ENCODE peak calls at places on chromosomes 11 and 22, in five cellular contexts. O is WERI-Rb-1, D is transverse colon, J is ovary, L is lower leg skin. W is an unnamed sample.

GRCh38 chr11:30710216-30710615 is 124.1 kb upstream of the MPPED2 start:
- DNase-seq in O (no peak), D (no peak), J (no peak), L (no peak), W (no peak)

GRCh38 chr11:35714882-35715612 is 52.5 kb downstream of the TRIM44 start:
- DNase-seq in O (no peak), D (no peak), J (no peak), L (no peak), W (peak)

GRCh38 chr22:26086359-26086758 is 82.9 kb upstream of the SEZ6L start:
- DNase-seq in O (no peak), D (no peak), J (no peak), L (no peak), W (no peak)

GRCh38 chr11:117725048-117725734 is 71.8 kb downstream of the DSCAML1 start:
- DNase-seq in O (no peak), D (no peak), J (no peak), L (no peak), W (no peak)

GRCh38 chr11:126840975-126841374 is 159.6 kb downstream of the KIRREL3 start:
- DNase-seq in O (no peak), D (no peak), J (no peak), L (no peak), W (no peak)

GRCh38 chr11:69217276-69218105 is 61.8 kb downstream of the SMIM38 start:
- DNase-seq in O (no peak), D (peak), J (peak), L (peak), W (no peak)

GRCh38 chr11:1523077-1523476 is 36.5 kb upstream of the MOB2 start:
- DNase-seq in O (no peak), D (no peak), J (no peak), L (no peak), W (no peak)

GRCh38 chr11:104624021-104624420 is 274.2 kb downstream of the CASP12 start:
- DNase-seq in O (no peak), D (no peak), J (no peak), L (no peak), W (no peak)

GRCh38 chr22:25492950-25493790 is 71.3 kb upstream of the GRK3 start:
- DNase-seq in O (peak), D (no peak), J (no peak), L (no peak), W (no peak)

GRCh38 chr11:27673979-27674663 is 26.1 kb downstream of the BDNF start:
- DNase-seq in O (no peak), D (no peak), J (no peak), L (no peak), W (no peak)

GRCh38 chr11:122310701-122311100 is 194.7 kb upstream of the BLID start:
- DNase-seq in O (no peak), D (no peak), J (no peak), L (no peak), W (no peak)

GRCh38 chr22:48554893-48555552 is 1272.7 kb downstream of the BRD1 start:
- DNase-seq in O (peak), D (no peak), J (no peak), L (no peak), W (no peak)

GRCh38 chr11:16853266-16853665 is 114.8 kb downstream of the C11orf58 start:
- DNase-seq in O (no peak), D (no peak), J (no peak), L (no peak), W (no peak)

GRCh38 chr11:2461253-2462091 is 16.7 kb downstream of the KCNQ1 start:
- DNase-seq in O (no peak), D (no peak), J (no peak), L (peak), W (no peak)

GRCh38 chr11:6488342-6488741 is 7.0 kb downstream of the TIMM10B start:
- DNase-seq in O (no peak), D (no peak), J (no peak), L (no peak), W (no peak)

GRCh38 chr22:42074153-42074750 is at the start of gene PHETA2:
- DNase-seq in O (no peak), D (peak), J (peak), L (peak), W (no peak)

GRCh38 chr22:40588726-40589125 is 47.8 kb downstream of the MRTFA start:
- DNase-seq in O (no peak), D (no peak), J (no peak), L (no peak), W (no peak)

GRCh38 chr11:32819187-32819586 is 10.5 kb upstream of the PRRG4 start:
- DNase-seq in O (no peak), D (no peak), J (no peak), L (no peak), W (no peak)

GRCh38 chr11:36132940-36133339 is 156.3 kb downstream of the COMMD9 start:
- DNase-seq in O (no peak), D (no peak), J (no peak), L (no peak), W (no peak)

GRCh38 chr22:26893034-26893710 is 235.8 kb downstream of the MIAT start:
- DNase-seq in O (no peak), D (no peak), J (no peak), L (no peak), W (no peak)

GRCh38 chr11:104956528-104956927 is 11.8 kb downstream of the CASP4 start:
- DNase-seq in O (no peak), D (no peak), J (no peak), L (no peak), W (no peak)

GRCh38 chr22:17281026-17281809 is 62.0 kb upstream of the ADA2 start:
- DNase-seq in O (no peak), D (no peak), J (no peak), L (no peak), W (peak)

GRCh38 chr11:76654310-76654851 is 16.2 kb downstream of the LRRC32 start:
- DNase-seq in O (no peak), D (peak), J (peak), L (peak), W (no peak)

GRCh38 chr11:12245091-12245490 is 132.3 kb upstream of the PARVA start:
- DNase-seq in O (no peak), D (no peak), J (no peak), L (no peak), W (no peak)

GRCh38 chr11:28837599-28837998 is 729.4 kb downstream of the METTL15 start:
- DNase-seq in O (no peak), D (no peak), J (no peak), L (no peak), W (no peak)

GRCh38 chr22:35076648-35077047 is 10.7 kb downstream of the ISX start:
- DNase-seq in O (no peak), D (no peak), J (no peak), L (peak), W (no peak)

DNA sequence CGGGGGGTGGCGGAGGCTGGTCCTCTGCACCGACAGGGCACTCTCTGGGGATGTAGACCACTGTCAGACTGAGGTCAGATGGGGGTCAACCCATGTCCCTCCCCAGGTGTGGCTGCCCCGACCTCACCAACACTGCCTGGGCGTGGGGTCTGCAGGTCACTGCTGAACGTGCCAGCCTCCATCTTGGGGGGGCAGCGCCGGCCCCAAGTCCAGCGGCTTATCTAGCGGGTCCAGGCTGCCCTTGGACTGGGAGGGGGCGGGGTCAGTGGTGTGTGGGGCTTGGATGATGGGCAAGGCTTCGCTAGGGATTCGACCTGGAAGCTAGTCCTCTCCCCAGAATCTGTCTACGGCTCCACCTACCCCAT is 178.2 kb downstream of the IGLL1 start:
- DNase-seq in O (peak), D (no peak), J (peak), L (no peak), W (no peak)
- H3K4me3 ChIP-seq in O (peak), D (no peak), J (peak), L (no peak), W (no peak)

DNA sequence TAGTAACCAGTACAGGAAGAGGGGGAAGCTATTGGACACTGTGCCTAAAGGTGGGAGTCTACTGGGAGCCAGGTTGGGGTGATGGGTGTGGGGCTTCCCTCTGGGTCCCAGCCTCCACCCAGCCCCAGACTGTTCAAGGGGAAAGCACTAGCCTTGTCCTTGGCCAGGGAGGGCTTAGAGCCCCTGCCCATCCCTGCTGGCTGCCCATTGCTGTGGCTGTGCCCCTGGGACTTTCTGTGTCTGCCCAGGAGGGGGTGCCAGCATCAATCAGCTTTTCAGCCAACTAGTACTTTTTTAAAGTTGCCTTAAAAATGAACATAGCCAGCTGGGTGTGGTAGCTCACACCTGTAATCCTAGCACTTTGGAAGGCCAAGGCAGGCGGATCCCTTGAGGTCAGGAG is 19.9 kb downstream of the INCENP start:
- DNase-seq in O (no peak), D (no peak), J (no peak), L (peak), W (no peak)
- TF ChIP-seq CTCF in O (peak), D (no peak), J (no peak), L (no peak), W (no peak)

DNA sequence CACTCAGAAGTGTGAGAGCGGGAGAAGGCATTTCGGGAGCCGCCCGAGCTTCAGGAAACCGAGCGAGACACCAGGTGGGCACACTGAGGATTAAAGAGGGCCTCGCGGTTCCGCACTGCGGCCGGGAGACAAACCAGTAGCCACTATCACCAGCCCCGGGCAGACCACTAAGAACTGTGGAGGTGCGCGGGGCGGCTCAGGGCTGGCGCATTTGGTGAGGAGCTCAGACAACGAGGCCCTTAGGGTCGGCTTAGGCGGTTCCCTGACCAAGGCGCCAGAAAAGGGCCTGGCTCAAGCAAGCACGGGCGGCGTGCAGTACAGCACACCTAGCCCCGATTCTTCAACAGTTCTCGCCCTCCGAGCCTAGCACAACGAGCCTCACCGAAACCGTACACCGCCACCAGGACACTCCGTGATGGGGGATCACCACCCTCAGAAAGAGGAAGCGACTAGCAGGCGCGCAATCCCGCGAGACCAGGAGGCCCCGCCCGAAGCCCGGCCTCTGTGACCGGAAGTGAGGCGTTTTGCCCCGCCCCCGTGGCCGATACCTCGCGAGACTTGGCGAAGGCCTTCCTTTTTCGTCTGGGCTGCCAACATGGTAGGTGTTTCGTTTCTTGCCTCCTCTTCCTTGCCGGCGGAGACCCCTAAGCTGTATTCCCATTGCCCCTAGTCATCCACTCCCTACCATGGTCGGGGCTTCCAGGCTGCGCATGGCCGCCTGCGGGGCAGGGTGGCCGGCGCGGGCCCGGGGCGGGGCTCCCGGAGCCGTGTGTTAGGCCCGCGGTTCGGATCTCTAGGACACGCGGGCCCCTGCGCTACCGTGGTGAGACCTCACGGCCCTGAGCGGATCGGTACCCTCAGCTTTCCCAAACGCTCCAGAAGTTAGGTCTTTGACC is at the start of the genes RPL27A and TRIM66:
- DNase-seq in O (peak), D (peak), J (peak), L (peak), W (peak)
- H3K4me3 ChIP-seq in O (peak), D (peak), J (peak), L (peak), W (peak)

DNA sequence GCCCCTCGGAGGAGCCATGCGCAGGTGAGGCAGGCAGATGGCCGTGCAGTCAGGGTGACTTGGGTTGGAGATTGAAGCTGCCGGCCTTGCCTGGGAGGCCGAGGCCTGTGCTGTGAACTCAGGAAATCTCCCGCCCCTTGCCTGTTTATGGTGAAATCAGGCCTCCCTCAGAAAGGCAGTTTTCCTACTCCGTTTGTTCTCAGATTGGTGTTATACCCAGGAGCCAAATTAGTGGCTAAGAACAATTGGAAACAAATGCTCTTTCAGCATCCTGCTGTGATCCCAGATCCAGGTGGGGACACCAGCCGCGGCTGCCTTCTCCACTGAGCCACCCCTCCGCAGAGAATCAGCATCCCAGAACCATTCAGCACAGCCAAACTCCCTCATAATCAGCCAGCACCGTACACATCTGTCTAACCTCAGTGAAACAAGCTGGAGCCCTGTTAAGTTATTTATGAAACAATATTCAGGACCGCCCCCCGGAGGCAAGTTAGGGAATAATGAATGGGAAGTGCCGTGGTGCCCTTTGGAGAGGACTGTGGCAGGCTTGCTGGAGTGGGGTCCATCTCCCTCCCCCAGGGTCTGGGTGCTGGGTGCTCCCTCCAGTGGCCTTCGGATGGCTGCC is 60.0 kb downstream of the PKNOX2 start:
- DNase-seq in O (peak), D (no peak), J (peak), L (no peak), W (no peak)
- TF ChIP-seq CTCF in O (peak), D (no peak), J (no peak), L (no peak), W (no peak)

GRCh38 chr22:49936018-49936972 is 17.9 kb downstream of the CRELD2 start:
- DNase-seq in O (peak), D (peak), J (peak), L (peak), W (no peak)

GRCh38 chr22:49934891-49935557 is 16.6 kb downstream of the CRELD2 start:
- DNase-seq in O (peak), D (peak), J (peak), L (peak), W (no peak)

GRCh38 chr22:49936973-49937757 is 18.7 kb downstream of the CRELD2 start:
- DNase-seq in O (no peak), D (no peak), J (no peak), L (no peak), W (no peak)

GRCh38 chr22:49934144-49934890 is 15.9 kb downstream of the CRELD2 start:
- DNase-seq in O (peak), D (peak), J (peak), L (no peak), W (no peak)

DNA sequence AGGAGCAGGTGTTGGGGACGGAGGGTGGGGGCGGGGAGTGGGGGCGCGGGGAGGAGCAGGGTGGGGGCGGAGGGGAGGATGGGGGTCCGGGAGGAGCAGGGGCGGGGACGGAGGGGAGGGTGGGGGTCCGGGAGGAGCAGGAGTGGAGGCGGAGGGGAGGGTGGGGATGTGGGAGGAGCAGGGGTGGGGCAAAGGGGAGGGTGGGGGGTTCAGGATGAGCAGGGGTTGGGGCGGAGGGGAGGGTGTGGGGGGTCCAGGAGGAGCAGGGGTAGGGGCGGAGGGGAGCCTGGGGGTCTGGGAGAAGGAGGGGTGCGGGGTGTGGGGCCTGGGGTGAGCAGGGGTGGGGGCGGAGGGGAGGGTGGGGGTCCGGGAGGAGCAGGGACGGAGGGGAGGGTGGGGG is 17.1 kb downstream of the CRELD2 start:
- DNase-seq in O (peak), D (no peak), J (no peak), L (no peak), W (no peak)
- H3K4me3 ChIP-seq in O (no peak), D (peak), J (peak), L (no peak), W (no peak)

DNA sequence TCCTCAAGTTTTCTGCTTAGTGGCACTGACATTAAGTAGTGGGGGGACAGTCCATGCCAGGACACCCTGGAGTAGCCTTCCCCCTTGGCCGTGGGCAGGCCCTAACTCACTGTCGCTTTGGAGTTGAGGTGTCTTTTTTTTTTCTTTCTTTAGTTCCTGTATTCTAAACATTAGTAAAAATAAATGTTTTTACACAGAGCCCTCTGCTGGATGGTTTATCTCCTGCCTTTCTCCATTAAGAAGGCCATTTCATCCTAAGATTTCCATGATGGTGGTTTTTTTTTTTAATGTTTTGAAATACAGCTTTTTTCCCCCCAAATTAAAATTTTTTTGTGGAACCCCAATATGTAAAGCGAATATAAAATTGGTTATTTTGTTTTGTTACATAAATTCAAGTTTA is 1.8 kb upstream of the TIGD3 start:
- DNase-seq in O (no peak), D (no peak), J (no peak), L (no peak), W (no peak)
- TF ChIP-seq CTCF in O (no peak), D (no peak), J (no peak), L (no peak), W (no peak)

DNA sequence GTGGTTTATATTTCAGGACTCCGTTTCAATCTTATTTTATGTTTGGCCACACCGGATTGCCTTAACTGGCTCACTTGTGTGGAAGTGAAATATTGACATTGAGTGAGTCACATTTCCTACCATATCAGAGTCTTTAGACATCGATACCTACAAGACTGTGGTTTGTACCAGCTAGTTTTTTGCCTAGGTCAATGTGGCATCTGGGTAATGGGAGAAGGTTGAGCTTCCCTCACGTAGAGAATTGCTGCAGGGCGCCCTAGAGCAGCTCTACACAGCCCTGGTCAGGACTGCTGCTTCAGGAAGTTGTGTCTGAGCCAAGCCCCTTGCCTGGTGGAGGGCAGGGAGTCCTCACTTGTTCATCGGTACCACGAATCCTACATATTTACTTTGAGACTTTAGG is 1.6 kb downstream of the GRAMD1B start:
- DNase-seq in O (no peak), D (no peak), J (no peak), L (peak), W (no peak)
- H3K4me3 ChIP-seq in O (no peak), D (no peak), J (no peak), L (no peak), W (no peak)

GRCh38 chr11:111735262-111736116 is 30.7 kb downstream of the PPP2R1B start:
- DNase-seq in O (no peak), D (peak), J (peak), L (peak), W (no peak)
- TF ChIP-seq CTCF in O (no peak), D (no peak), J (no peak), L (no peak), W (no peak)

GRCh38 chr22:38755911-38756532 is at the start of gene SUN2:
- DNase-seq in O (peak), D (peak), J (peak), L (peak), W (no peak)

GRCh38 chr22:38755155-38755910 is 465 bp downstream of the SUN2 start:
- DNase-seq in O (peak), D (peak), J (peak), L (peak), W (no peak)

GRCh38 chr22:38754247-38755154 is 1.3 kb downstream of the SUN2 start:
- DNase-seq in O (peak), D (peak), J (peak), L (peak), W (no peak)

GRCh38 chr22:38751422-38752346 is 4.1 kb downstream of the SUN2 start:
- DNase-seq in O (no peak), D (peak), J (no peak), L (peak), W (peak)

GRCh38 chr22:38753894-38754246 is 1.9 kb downstream of the SUN2 start:
- DNase-seq in O (no peak), D (no peak), J (no peak), L (no peak), W (no peak)
- H3K4me3 ChIP-seq in O (no peak), D (peak), J (peak), L (no peak), W (peak)

GRCh38 chr11:43880640-43881159 is at the start of gene ALKBH3:
- DNase-seq in O (peak), D (peak), J (peak), L (peak), W (peak)
- TF ChIP-seq CTCF in O (peak), D (no peak), J (no peak), L (no peak), W (no peak)